ENCODE peak calls at places on chromosomes 1 and 21, in ten cellular contexts. I is esophagus muscularis mucosa, Z is mammary epithelial cell, G is heart left ventricle, W is sigmoid colon, T is astrocyte of the spinal cord, A is H9, Y is omental fat pad, J is mucosa of descending colon, M is OCI-LY7. N is an unnamed sample.

GRCh38 chr1:179728266-179728665 is 14.8 kb upstream of the FAM163A start:
- DNase-seq in I (no peak), Z (no peak), G (no peak), W (no peak), T (no peak), A (no peak), Y (no peak), J (no peak), M (no peak), N (no peak)

GRCh38 chr1:7705048-7705907 is 65.8 kb upstream of the VAMP3 start:
- DNase-seq in I (no peak), Z (peak; percentile 28), G (no peak), W (peak; percentile 73), T (no peak), A (peak; percentile 76), Y (no peak), J (peak; percentile 52), M (no peak), N (no peak)

GRCh38 chr1:79290927-79291474 is 284.5 kb upstream of the ADGRL4 start:
- DNase-seq in I (no peak), Z (no peak), G (no peak), W (no peak), T (no peak), A (no peak), Y (no peak), J (no peak), M (no peak), N (no peak)

GRCh38 chr1:94326329-94326728 is 88.9 kb upstream of the ARHGAP29 start:
- DNase-seq in I (no peak), Z (no peak), G (no peak), W (no peak), T (no peak), A (no peak), Y (no peak), J (no peak), M (no peak), N (no peak)

GRCh38 chr1:201696217-201696761 is 132.7 kb upstream of the IPO9 start:
- DNase-seq in I (peak; percentile 96), Z (peak; percentile 76), G (peak; percentile 91), W (peak; percentile 96), T (peak; percentile 93), A (no peak), Y (no peak), J (peak; percentile 52), M (no peak), N (no peak)

GRCh38 chr1:223712856-223713494 is 636 bp downstream of the CAPN2 start:
- DNase-seq in I (no peak), Z (no peak), G (peak; percentile 72), W (peak; percentile 74), T (no peak), A (peak; percentile 42), Y (no peak), J (peak; percentile 77), M (no peak), N (peak; percentile 44)

GRCh38 chr1:119345398-119345797 is 23.2 kb upstream of the HAO2 start:
- DNase-seq in I (peak; percentile 0), Z (no peak), G (no peak), W (no peak), T (no peak), A (no peak), Y (no peak), J (no peak), M (no peak), N (no peak)

GRCh38 chr1:232965912-232966217 is 15.5 kb downstream of the NTPCR start:
- DNase-seq in I (no peak), Z (no peak), G (no peak), W (no peak), T (no peak), A (no peak), Y (no peak), J (no peak), M (no peak), N (no peak)

GRCh38 chr1:217342105-217342504 is 288.8 kb downstream of the GPATCH2 start:
- DNase-seq in I (no peak), Z (no peak), G (no peak), W (no peak), T (no peak), A (no peak), Y (no peak), J (no peak), M (no peak), N (no peak)

GRCh38 chr1:3787745-3788605 is 8.3 kb downstream of the LRRC47 start:
- DNase-seq in I (no peak), Z (no peak), G (no peak), W (no peak), T (no peak), A (no peak), Y (no peak), J (no peak), M (no peak), N (no peak)

GRCh38 chr21:28699591-28700259 is 293.0 kb downstream of the LTN1 start:
- DNase-seq in I (no peak), Z (peak; percentile 47), G (no peak), W (no peak), T (no peak), A (no peak), Y (no peak), J (no peak), M (no peak), N (no peak)

GRCh38 chr1:55062801-55063561 is 23.6 kb downstream of the PCSK9 start:
- DNase-seq in I (no peak), Z (no peak), G (no peak), W (no peak), T (no peak), A (peak; percentile 36), Y (no peak), J (no peak), M (no peak), N (no peak)

GRCh38 chr1:154335351-154335714 is 10.0 kb downstream of the ATP8B2 start:
- DNase-seq in I (no peak), Z (no peak), G (no peak), W (no peak), T (no peak), A (no peak), Y (no peak), J (no peak), M (no peak), N (no peak)
- TF ChIP-seq CTCF in I (no peak), Z (no peak), G (no peak), W (no peak), T (no peak), A (no peak), Y (no peak), J (peak; percentile 0), M (peak; percentile 61), N (no peak)

GRCh38 chr1:151048645-151049032 is 1.1 kb downstream of the C1orf56 start:
- DNase-seq in I (no peak), Z (no peak), G (no peak), W (no peak), T (no peak), A (no peak), Y (no peak), J (no peak), M (no peak), N (no peak)

GRCh38 chr1:151050051-151050688 is 2.6 kb downstream of the C1orf56 start:
- DNase-seq in I (no peak), Z (no peak), G (no peak), W (no peak), T (no peak), A (no peak), Y (no peak), J (no peak), M (no peak), N (no peak)

GRCh38 chr1:151049458-151049857 is 1.9 kb downstream of the C1orf56 start:
- DNase-seq in I (no peak), Z (no peak), G (no peak), W (no peak), T (no peak), A (no peak), Y (no peak), J (no peak), M (no peak), N (no peak)

GRCh38 chr1:151047591-151047924 is at the start of gene C1orf56:
- DNase-seq in I (peak; percentile 92), Z (no peak), G (peak; percentile 85), W (peak; percentile 91), T (peak; percentile 75), A (peak; percentile 79), Y (no peak), J (peak; percentile 79), M (no peak), N (peak; percentile 86)

DNA sequence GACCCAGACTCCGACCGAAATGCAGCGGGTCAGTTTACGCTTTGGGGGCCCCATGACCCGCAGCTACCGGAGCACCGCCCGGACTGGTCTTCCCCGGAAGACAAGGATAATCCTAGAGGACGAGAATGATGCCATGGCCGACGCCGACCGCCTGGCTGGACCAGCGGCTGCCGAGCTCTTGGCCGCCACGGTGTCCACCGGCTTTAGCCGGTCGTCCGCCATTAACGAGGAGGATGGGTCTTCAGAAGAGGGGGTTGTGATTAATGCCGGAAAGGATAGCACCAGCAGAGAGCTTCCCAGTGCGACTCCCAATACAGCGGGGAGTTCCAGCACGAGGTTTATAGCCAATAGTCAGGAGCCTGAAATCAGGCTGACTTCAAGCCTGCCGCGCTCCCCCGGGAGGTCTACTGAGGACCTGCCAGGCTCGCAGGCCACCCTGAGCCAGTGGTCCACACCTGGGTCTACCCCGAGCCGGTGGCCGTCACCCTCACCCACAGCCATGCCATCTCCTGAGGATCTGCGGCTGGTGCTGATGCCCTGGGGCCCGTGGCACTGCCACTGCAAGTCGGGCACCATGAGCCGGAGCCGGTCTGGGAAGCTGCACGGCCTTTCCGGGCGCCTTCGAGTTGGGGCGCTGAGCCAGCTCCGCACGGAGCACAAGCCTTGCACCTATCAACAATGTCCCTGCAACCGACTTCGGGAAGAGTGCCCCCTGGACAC is 534 bp downstream of the C1orf56 start:
- DNase-seq in I (no peak), Z (peak; percentile 53), G (peak; percentile 84), W (peak; percentile 89), T (peak; percentile 63), A (peak; percentile 87), Y (peak; percentile 37), J (peak; percentile 79), M (no peak), N (peak; percentile 85)
- TF ChIP-seq CTCF in I (no peak), Z (peak; percentile 32), G (no peak), W (no peak), T (no peak), A (peak; percentile 70), Y (no peak), J (peak; percentile 10), M (no peak), N (peak; percentile 42)

GRCh38 chr1:204307334-204307883 is 52.3 kb downstream of the PLEKHA6 start:
- DNase-seq in I (no peak), Z (no peak), G (no peak), W (peak; percentile 81), T (no peak), A (peak; percentile 77), Y (no peak), J (no peak), M (no peak), N (no peak)
- TF ChIP-seq CTCF in I (peak; percentile 20), Z (no peak), G (peak; percentile 40), W (no peak), T (no peak), A (peak; percentile 17), Y (no peak), J (no peak), M (no peak), N (no peak)

DNA sequence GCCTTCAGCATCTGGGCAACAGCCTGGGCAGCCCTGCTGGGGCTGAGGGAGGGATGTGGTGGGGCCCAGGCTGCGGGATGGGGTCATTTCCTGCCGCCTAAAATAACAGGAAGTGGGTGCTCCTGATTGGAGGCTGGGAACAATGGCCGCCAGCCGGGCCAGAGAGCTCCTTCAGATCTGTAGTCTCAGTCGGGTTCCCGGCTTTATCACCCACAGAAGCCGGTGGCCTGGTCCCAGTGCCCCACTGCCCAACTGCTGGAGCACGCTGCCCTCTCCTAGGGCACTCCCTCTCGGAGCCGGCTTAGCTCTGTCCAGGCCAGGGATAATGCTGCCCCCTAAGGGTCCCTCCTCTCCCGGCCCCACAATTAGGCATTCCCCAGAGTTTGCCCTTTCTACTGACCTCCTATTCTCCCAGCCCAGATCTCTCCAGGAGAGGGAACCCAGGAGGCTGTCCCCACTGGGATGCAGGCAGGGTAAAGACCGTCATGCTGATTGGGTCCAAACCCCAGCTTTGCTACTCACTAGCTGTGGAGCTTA is 5.1 kb downstream of the MAP7D1 start:
- DNase-seq in I (no peak), Z (peak; percentile 58), G (peak; percentile 85), W (peak; percentile 87), T (peak; percentile 68), A (peak; percentile 84), Y (no peak), J (peak; percentile 71), M (peak; percentile 79), N (peak; percentile 75)
- TF ChIP-seq CTCF in I (peak; percentile 37), Z (peak; percentile 17), G (peak; percentile 44), W (no peak), T (peak; percentile 55), A (peak; percentile 69), Y (no peak), J (no peak), M (peak; percentile 70), N (peak; percentile 40)